ENCODE peak calls at places on chromosomes 2 and 18, in six cellular contexts. C, Z, D, W, T and U are unnamed samples.

GRCh38 chr2:130824492-130825061 is 12.1 kb upstream of the ARHGEF4 start:
- DNase-seq in D (no peak), C (peak; percentile 36), T (peak; percentile 11), Z (peak; percentile 74), W (peak; percentile 61), U (peak; percentile 44)

GRCh38 chr2:179129574-179130238 is 79.8 kb upstream of the CCDC141 start:
- DNase-seq in Z (no peak), W (no peak), T (peak; percentile 13), C (peak; percentile 23), D (no peak), U (peak; percentile 29)

GRCh38 chr2:150449856-150450255 is 37.6 kb downstream of the RND3 start:
- DNase-seq in T (no peak), C (no peak), W (no peak), D (no peak), Z (no peak), U (no peak)

GRCh38 chr2:218434456-218434855 is 15.5 kb downstream of the VIL1 start:
- DNase-seq in W (no peak), C (no peak), T (no peak), Z (no peak), D (no peak), U (no peak)

GRCh38 chr2:29981402-29981801 is 60.0 kb upstream of the ALK start:
- DNase-seq in W (no peak), C (no peak), Z (no peak), D (no peak), T (no peak), U (no peak)

GRCh38 chr2:154261473-154262027 is 389.8 kb downstream of the GALNT13 start:
- DNase-seq in W (no peak), T (no peak), D (no peak), Z (no peak), C (no peak), U (no peak)

GRCh38 chr18:58041633-58042032 is 2.4 kb upstream of the NEDD4L start:
- DNase-seq in Z (no peak), T (no peak), W (no peak), D (no peak), C (no peak), U (no peak)

GRCh38 chr2:158922610-158923009 is 45.8 kb upstream of the TANC1 start:
- DNase-seq in Z (no peak), D (no peak), W (no peak), T (no peak), C (no peak), U (no peak)